ENCODE peak calls at places on chromosomes 2 and 18, in six cellular contexts. R, B, V, H, Y and F are unnamed samples.

GRCh38 chr2:178796079-178796677 is 11.0 kb downstream of the TTN start:
- DNase-seq in R (no peak), B (no peak), V (peak; percentile 35), H (no peak), Y (peak; percentile 70), F (no peak)

GRCh38 chr2:23500836-23501235 is 115.9 kb downstream of the KLHL29 start:
- DNase-seq in R (no peak), B (no peak), V (no peak), H (no peak), Y (no peak), F (no peak)

GRCh38 chr18:377088-377487 is 109.2 kb upstream of the THOC1 start:
- DNase-seq in R (no peak), B (no peak), V (no peak), H (no peak), Y (no peak), F (no peak)

GRCh38 chr2:151334082-151334815 is 23.1 kb upstream of the TNFAIP6 start:
- DNase-seq in R (no peak), B (no peak), V (peak; percentile 92), H (no peak), Y (no peak), F (no peak)

GRCh38 chr2:11505652-11506610 is 27.9 kb upstream of the GREB1 start:
- DNase-seq in R (no peak), B (no peak), V (peak; percentile 17), H (no peak), Y (no peak), F (peak; percentile 57)

GRCh38 chr2:173947131-173947530 is 18.0 kb downstream of the SP3 start:
- DNase-seq in R (no peak), B (no peak), V (peak; percentile 66), H (no peak), Y (no peak), F (no peak)

GRCh38 chr2:230762317-230762896 is 49.8 kb downstream of the CAB39 start:
- DNase-seq in R (peak; percentile 45), B (no peak), V (no peak), H (no peak), Y (peak; percentile 55), F (no peak)

GRCh38 chr2:239022437-239023260 is 174.8 kb downstream of the TWIST2 start:
- DNase-seq in R (no peak), B (no peak), V (no peak), H (no peak), Y (no peak), F (no peak)

GRCh38 chr2:143646271-143646670 is 517.1 kb downstream of the ARHGAP15 start:
- DNase-seq in R (no peak), B (no peak), V (no peak), H (no peak), Y (no peak), F (no peak)

GRCh38 chr2:39094717-39095363 is 26.0 kb downstream of the SOS1 start:
- DNase-seq in R (no peak), B (no peak), V (no peak), H (no peak), Y (no peak), F (no peak)

GRCh38 chr2:56523815-56524214 is 340.0 kb downstream of the CCDC85A start:
- DNase-seq in R (no peak), B (no peak), V (no peak), H (no peak), Y (no peak), F (no peak)

GRCh38 chr2:3523551-3524041 is 4.3 kb upstream of the ADI1 start:
- DNase-seq in R (no peak), B (no peak), V (peak; percentile 61), H (no peak), Y (no peak), F (no peak)

GRCh38 chr2:11508279-11508678 is 25.6 kb upstream of the GREB1 start:
- DNase-seq in R (no peak), B (no peak), V (no peak), H (no peak), Y (no peak), F (no peak)

GRCh38 chr2:85470850-85471800 is 52.6 kb downstream of the SH2D6 start:
- DNase-seq in R (no peak), B (no peak), V (no peak), H (peak; percentile 60), Y (no peak), F (peak; percentile 88)

GRCh38 chr2:167697194-167697593 is 550.2 kb downstream of the STK39 start:
- DNase-seq in R (no peak), B (no peak), V (no peak), H (no peak), Y (no peak), F (no peak)

GRCh38 chr18:59748628-59749360 is 51.6 kb upstream of the CCBE1 start:
- DNase-seq in R (no peak), B (no peak), V (peak; percentile 96), H (no peak), Y (peak; percentile 67), F (no peak)

GRCh38 chr2:19547321-19547720 is 188.9 kb upstream of the OSR1 start:
- DNase-seq in R (no peak), B (no peak), V (peak; percentile 64), H (no peak), Y (no peak), F (no peak)

GRCh38 chr2:56191617-56192016 is 7.8 kb downstream of the CCDC85A start:
- DNase-seq in R (peak; percentile 58), B (no peak), V (peak; percentile 29), H (no peak), Y (peak; percentile 42), F (peak; percentile 22)

GRCh38 chr2:170895023-170895759 is 33.9 kb upstream of the GORASP2 start:
- DNase-seq in R (no peak), B (no peak), V (peak; percentile 36), H (no peak), Y (no peak), F (no peak)

GRCh38 chr18:55353806-55354205 is 234.2 kb downstream of the TCF4 start:
- DNase-seq in R (no peak), B (no peak), V (peak; percentile 48), H (no peak), Y (no peak), F (no peak)

GRCh38 chr2:234048049-234048448 is 2.5 kb upstream of the SPP2 start:
- DNase-seq in R (no peak), B (no peak), V (peak; percentile 25), H (no peak), Y (no peak), F (no peak)

GRCh38 chr2:36701391-36701795 is 4.9 kb downstream of the VIT start:
- DNase-seq in R (no peak), B (no peak), V (peak; percentile 46), H (no peak), Y (no peak), F (no peak)

GRCh38 chr2:61993422-61994024 is 88.0 kb downstream of the COMMD1 start:
- DNase-seq in R (no peak), B (peak; percentile 6), V (peak; percentile 20), H (no peak), Y (peak; percentile 62), F (no peak)

GRCh38 chr2:143778981-143779380 is 649.8 kb downstream of the ARHGAP15 start:
- DNase-seq in R (no peak), B (no peak), V (peak; percentile 75), H (no peak), Y (peak; percentile 58), F (no peak)

GRCh38 chr2:179410552-179411356 is 146.1 kb upstream of the SESTD1 start:
- DNase-seq in R (peak; percentile 47), B (peak; percentile 2), V (peak; percentile 30), H (peak; percentile 23), Y (peak; percentile 46), F (no peak)

GRCh38 chr2:154978710-154979109 is 280.2 kb downstream of the KCNJ3 start:
- DNase-seq in R (no peak), B (no peak), V (no peak), H (no peak), Y (no peak), F (no peak)

GRCh38 chr2:118672571-118673158 is 174.8 kb downstream of the EN1 start:
- DNase-seq in R (no peak), B (no peak), V (peak; percentile 36), H (no peak), Y (no peak), F (no peak)

GRCh38 chr2:27442282-27442980 is at the start of gene KRTCAP3:
- DNase-seq in R (peak; percentile 52), B (no peak), V (no peak), H (peak; percentile 75), Y (no peak), F (peak; percentile 66)